ENCODE peak calls at places on chromosomes 5 and 9, in six cellular contexts. G is PC-9, M is SK-N-SH, I is IMR-90, H is fibroblast of lung, Z is HepG2. A is an unnamed sample. For H3K9me3 and H4K20me1, the result is how much of the 10 kb centered on the place peaks cover.

GRCh38 chr5:36756089-36756488 is 120.5 kb upstream of the NIPBL start:
- DNase-seq in M (no peak), Z (no peak), G (no peak), I (no peak), H (no peak), A (no peak)

GRCh38 chr9:122217640-122218039 is 11.1 kb downstream of the LHX6 start:
- DNase-seq in Z (peak), I (no peak), M (no peak), H (no peak), G (no peak), A (no peak)

GRCh38 chr5:74326571-74327338 is 313.8 kb downstream of the ENC1 start:
- DNase-seq in I (peak), Z (peak), H (peak), G (peak), M (no peak), A (peak)

GRCh38 chr9:123085916-123086315 is 52.4 kb downstream of the GPR21 start:
- DNase-seq in H (no peak), M (no peak), Z (no peak), I (no peak), G (no peak), A (no peak)

GRCh38 chr5:135930029-135930948 is 24.5 kb downstream of the LECT2 start:
- DNase-seq in I (no peak), M (peak), H (no peak), G (no peak), Z (peak), A (no peak)

GRCh38 chr5:68953151-68953884 is 140.5 kb upstream of the SLC30A5 start:
- DNase-seq in H (no peak), G (no peak), Z (no peak), M (no peak), I (no peak), A (peak)

GRCh38 chr5:32684261-32684660 is 26.9 kb upstream of the NPR3 start:
- DNase-seq in I (no peak), M (no peak), G (no peak), H (no peak), Z (no peak), A (no peak)

GRCh38 chr5:109703827-109704226 is 14.1 kb downstream of the MAN2A1 start:
- DNase-seq in H (peak), Z (no peak), I (peak), M (peak), G (no peak), A (peak)

GRCh38 chr5:7904170-7904569 is 35.2 kb downstream of the MTRR start:
- DNase-seq in H (peak), Z (peak), G (peak), I (peak), M (no peak), A (peak)

GRCh38 chr9:133664651-133665050 is 28.5 kb downstream of the DBH start:
- DNase-seq in Z (no peak), M (peak), G (no peak), I (no peak), H (no peak), A (no peak)

GRCh38 chr9:127004946-127005769 is 90.6 kb downstream of the RALGPS1 start:
- DNase-seq in M (no peak), H (no peak), Z (no peak), I (peak), G (peak), A (peak)
- H3K9me3 ChIP-seq in M (under half), H (under half), Z (under half), I (under half), G (under half), A (under half)

DNA sequence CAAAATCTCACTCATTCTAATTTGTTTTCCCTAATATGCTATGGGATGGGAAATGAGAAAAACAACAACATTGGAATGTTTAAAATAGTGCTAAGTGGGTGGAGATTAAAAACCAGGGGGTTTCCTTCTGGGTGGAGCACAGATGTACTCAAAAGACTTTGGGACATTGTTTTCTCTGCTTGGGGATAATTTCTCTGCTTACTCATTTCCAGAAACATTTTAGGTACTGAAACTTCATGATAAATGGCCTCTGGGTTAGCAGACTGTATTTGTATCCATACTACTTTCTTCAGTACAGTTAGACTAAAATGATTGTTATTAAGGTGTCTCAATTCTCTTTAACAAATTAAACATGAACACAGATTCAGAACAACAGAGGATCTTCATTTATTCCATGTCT is 17.4 kb downstream of the ELOVL7 start:
- DNase-seq in G (no peak), H (no peak), I (no peak), M (no peak), Z (no peak), A (no peak)
- H3K27ac ChIP-seq in G (no peak), H (no peak), I (no peak), M (no peak), Z (no peak), A (no peak)

DNA sequence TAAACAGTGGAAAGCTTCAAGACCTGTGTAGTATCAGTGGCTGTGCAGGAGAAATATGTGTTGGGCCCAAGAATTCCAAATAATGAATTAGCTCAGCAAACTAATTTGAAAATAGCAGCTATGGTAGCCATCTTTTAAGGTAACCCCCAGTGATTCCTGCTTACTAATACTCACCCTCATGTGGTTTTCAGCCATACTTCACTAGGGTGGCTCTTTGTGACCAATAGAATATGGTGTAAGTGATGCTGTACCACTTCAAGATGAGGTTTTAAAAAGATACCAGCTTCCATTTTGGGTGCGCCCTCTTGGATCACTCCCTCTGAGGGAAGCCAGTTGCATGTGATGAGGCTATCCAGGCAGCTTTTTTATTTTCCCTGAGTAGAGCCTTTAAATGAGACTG is 58.2 kb downstream of the UHRF2 start:
- DNase-seq in M (no peak), I (no peak), Z (no peak), H (no peak), G (no peak), A (no peak)
- H4K20me1 ChIP-seq in M (under half), I (under half), Z (under half), H (under half), G (under half), A (under half)

GRCh38 chr9:109916316-109916715 is 136.3 kb downstream of the PALM2AKAP2 start:
- DNase-seq in I (no peak), M (no peak), G (no peak), H (no peak), Z (no peak), A (no peak)
- H3K9me3 ChIP-seq in I (under half), M (under half), G (under half), H (under half), Z (under half), A (under half)

GRCh38 chr5:6338871-6339270 is 39.5 kb downstream of the MED10 start:
- DNase-seq in I (no peak), M (no peak), H (no peak), G (no peak), Z (no peak), A (no peak)
- H3K27ac ChIP-seq in I (no peak), M (no peak), H (no peak), G (no peak), Z (no peak), A (no peak)

GRCh38 chr5:3593771-3594513 is 1.7 kb upstream of the IRX1 start:
- DNase-seq in I (no peak), Z (no peak), H (no peak), G (no peak), M (no peak), A (peak)
- H4K20me1 ChIP-seq in I (under half), Z (under half), H (under half), G (under half), M (under half), A (under half)

DNA sequence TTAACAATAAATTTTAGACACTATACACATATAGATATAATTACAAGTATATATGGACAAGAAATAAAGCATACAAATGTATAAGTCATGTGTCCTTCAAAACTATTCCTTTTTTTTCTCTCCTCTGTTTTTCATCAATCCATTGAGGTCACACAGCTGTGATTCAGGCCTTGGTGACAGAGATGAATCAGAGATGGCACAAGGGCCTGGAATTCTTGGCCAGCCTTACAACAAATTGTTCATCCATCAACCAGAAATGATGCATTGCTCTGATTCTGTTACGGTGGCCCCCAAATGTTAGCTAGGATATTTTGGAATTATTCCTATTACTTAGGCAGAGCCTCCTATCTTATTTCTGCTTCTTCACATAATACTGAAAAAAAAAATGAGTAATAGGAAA is 108.7 kb upstream of the MPDZ start:
- DNase-seq in H (peak), M (no peak), Z (no peak), I (no peak), G (no peak), A (peak)
- H3K9me3 ChIP-seq in H (under half), M (under half), Z (under half), I (under half), G (under half), A (under half)